ENCODE peak calls at places on chromosomes 4 and X, in four cellular contexts. V, Z, J and L are unnamed samples.

GRCh38 chr4:156957558-156957957 is 14.0 kb downstream of the PDGFC start:
- DNase-seq in V (no peak), Z (no peak), J (no peak), L (no peak)

GRCh38 chr4:72896515-72896914 is 173.0 kb downstream of the COX18 start:
- DNase-seq in V (no peak), Z (no peak), J (no peak), L (no peak)

GRCh38 chr4:9898596-9899345 is 117.3 kb downstream of the DRD5 start:
- DNase-seq in V (no peak), Z (peak), J (peak), L (peak)

GRCh38 chrX:20309796-20310195 is 43.1 kb upstream of the RPS6KA3 start:
- DNase-seq in V (no peak), Z (no peak), J (no peak), L (no peak)

GRCh38 chr4:108651068-108651794 is 832 bp downstream of the OSTC start:
- DNase-seq in V (peak), Z (no peak), J (no peak), L (no peak)

GRCh38 chr4:56958111-56958517 is 19.3 kb downstream of the NOA1 start:
- DNase-seq in V (no peak), Z (no peak), J (no peak), L (no peak)

GRCh38 chrX:19731307-19731706 is 156.1 kb downstream of the SH3KBP1 start:
- DNase-seq in V (no peak), Z (no peak), J (no peak), L (no peak)

GRCh38 chr4:13483142-13484044 is 747 bp downstream of the RAB28 start:
- DNase-seq in V (peak), Z (peak), J (no peak), L (peak)

GRCh38 chr4:82320351-82320750 is 53.4 kb downstream of the HNRNPD start:
- DNase-seq in V (no peak), Z (no peak), J (no peak), L (no peak)

GRCh38 chr4:145731026-145731425 is 51.1 kb downstream of the C4orf51 start:
- DNase-seq in V (no peak), Z (no peak), J (no peak), L (no peak)

GRCh38 chr4:152309418-152309817 is 226.5 kb downstream of the FBXW7 start:
- DNase-seq in V (no peak), Z (no peak), J (no peak), L (no peak)

GRCh38 chr4:16573744-16574143 is 324.7 kb downstream of the LDB2 start:
- DNase-seq in V (no peak), Z (no peak), J (no peak), L (no peak)

GRCh38 chr4:36290641-36291040 is 9.2 kb downstream of the DTHD1 start:
- DNase-seq in V (no peak), Z (no peak), J (no peak), L (no peak)

GRCh38 chr4:46946914-46947313 is 37.9 kb upstream of the COX7B2 start:
- DNase-seq in V (no peak), Z (no peak), J (no peak), L (no peak)

GRCh38 chr4:188839704-188840103 is 700.5 kb downstream of the TRIML1 start:
- DNase-seq in V (no peak), Z (no peak), J (no peak), L (no peak)

GRCh38 chr4:125321709-125322362 is 7.1 kb downstream of the FAT4 start:
- DNase-seq in V (no peak), Z (no peak), J (no peak), L (no peak)

GRCh38 chrX:48558270-48558669 is 16.0 kb upstream of the RBM3 start:
- DNase-seq in V (no peak), Z (no peak), J (no peak), L (no peak)

GRCh38 chrX:13763489-13763888 is 28.9 kb downstream of the OFD1 start:
- DNase-seq in V (no peak), Z (no peak), J (no peak), L (no peak)

GRCh38 chr4:56750231-56750630 is 69.1 kb upstream of the HOPX start:
- DNase-seq in V (no peak), Z (no peak), J (no peak), L (no peak)

GRCh38 chr4:93688978-93689377 is 139.6 kb upstream of the ATOH1 start:
- DNase-seq in V (no peak), Z (no peak), J (no peak), L (no peak)

GRCh38 chr4:114807759-114808404 is 209.3 kb downstream of the UGT8 start:
- DNase-seq in V (peak), Z (peak), J (peak), L (peak)

GRCh38 chrX:25810202-25810601 is 327.9 kb upstream of the MAGEB18 start:
- DNase-seq in V (no peak), Z (no peak), J (no peak), L (no peak)

GRCh38 chr4:48854395-48854683 is 23.5 kb downstream of the OCIAD1 start:
- DNase-seq in V (no peak), Z (no peak), J (no peak), L (no peak)

GRCh38 chr4:48854982-48855381 is 24.1 kb downstream of the OCIAD1 start:
- DNase-seq in V (no peak), Z (no peak), J (no peak), L (no peak)

GRCh38 chr4:48853604-48854394 is 22.9 kb downstream of the OCIAD1 start:
- DNase-seq in V (no peak), Z (no peak), J (no peak), L (no peak)

GRCh38 chr4:48862038-48862437 is 31.1 kb downstream of the OCIAD1 start:
- DNase-seq in V (no peak), Z (no peak), J (no peak), L (no peak)

GRCh38 chr4:48858130-48858529 is 27.2 kb downstream of the OCIAD1 start:
- DNase-seq in V (no peak), Z (no peak), J (no peak), L (no peak)
- TF ChIP-seq YY1 in V (no peak), Z (no peak), J (no peak), L (no peak)

DNA sequence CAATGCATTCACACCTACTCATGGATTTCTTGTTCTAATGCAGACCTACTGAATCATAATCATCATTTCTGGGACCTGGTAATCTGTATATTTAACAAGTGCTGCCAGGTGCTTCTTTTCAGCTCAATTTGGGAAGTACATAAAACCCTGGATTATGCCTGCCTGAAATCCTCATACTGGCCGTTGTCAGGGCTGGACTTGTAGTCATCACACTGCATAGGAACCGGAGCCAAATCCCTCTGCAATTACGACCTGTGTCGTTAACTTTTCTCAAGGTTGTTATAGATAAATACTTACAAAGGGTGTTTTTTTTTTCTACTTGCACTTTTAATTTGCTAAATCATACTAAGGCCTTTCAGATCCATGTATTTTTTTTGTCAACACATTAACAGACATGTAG is 294.9 kb upstream of the PRPS2 start:
- DNase-seq in V (no peak), Z (no peak), J (no peak), L (no peak)
- TF ChIP-seq YY1 in V (no peak), Z (no peak), J (no peak), L (no peak)

GRCh38 chr4:84780719-84781118 is 185.8 kb downstream of the WDFY3 start:
- DNase-seq in V (no peak), Z (no peak), J (no peak), L (no peak)
- TF ChIP-seq YY1 in V (no peak), Z (no peak), J (no peak), L (no peak)

GRCh38 chrX:107227780-107228485 is 21.5 kb downstream of the DNAAF6 start:
- DNase-seq in V (no peak), Z (no peak), J (no peak), L (no peak)
- TF ChIP-seq YY1 in V (no peak), Z (no peak), J (no peak), L (no peak)

GRCh38 chrX:112840382-112841113 is at the start of gene AMOT:
- DNase-seq in V (peak), Z (peak), J (peak), L (peak)
- TF ChIP-seq YY1 in V (no peak), Z (no peak), J (no peak), L (no peak)

DNA sequence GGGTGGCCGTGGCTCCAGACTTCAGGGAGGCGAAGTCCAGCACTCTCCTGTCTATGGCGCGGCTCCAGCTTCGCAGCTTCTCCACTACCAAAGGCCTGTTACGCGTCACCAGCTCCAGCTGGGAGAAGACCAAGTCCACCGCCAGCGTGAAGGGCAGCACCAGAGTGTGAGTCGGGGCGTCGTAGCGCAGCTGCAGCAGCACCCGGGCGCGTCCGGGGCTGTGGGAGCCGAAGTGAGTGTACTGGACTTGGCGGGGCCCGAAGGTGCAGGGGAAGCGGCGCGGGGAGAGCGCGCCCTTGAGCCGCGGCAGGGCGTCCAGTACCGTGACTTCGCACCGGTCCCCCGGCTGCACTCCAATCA is 435 bp downstream of the FREM3 start:
- DNase-seq in V (no peak), Z (no peak), J (peak), L (no peak)
- TF ChIP-seq YY1 in V (no peak), Z (no peak), J (no peak), L (no peak)